ENCODE peak calls at places on chromosomes 6 and 20, in eight cellular contexts. Q is stimulated activated CD4-positive, alpha-beta T cell treated with anti-CD3 and anti-CD28 coated beads, Interleukin-1b, Interleukin-23, amount 100 ng/mL, for 4 hours; C is DMS79 treated with DMSO at 0.1 percent for 48 hours; U is endothelial cell of umbilical vein; N is naive thymus-derived CD8-positive, alpha-beta T cell; V is left ventricle myocardium inferior; X is substantia nigra; A is GM23248. P is an unnamed sample.

GRCh38 chr6:76453270-76453669 is 380.8 kb upstream of the IMPG1 start:
- DNase-seq in Q (no peak), N (no peak), A (no peak), C (no peak), X (no peak), V (no peak), U (no peak), P (no peak)

GRCh38 chr6:119683022-119683421 is 333.5 kb upstream of the MAN1A1 start:
- DNase-seq in A (no peak), V (no peak), N (no peak), U (no peak), Q (no peak), X (no peak), C (no peak), P (no peak)

GRCh38 chr6:29071831-29072723 is 15.0 kb downstream of the OR2B3 start:
- DNase-seq in N (no peak), U (peak), X (no peak), Q (no peak), V (no peak), C (no peak), A (peak), P (peak)

GRCh38 chr6:76565932-76566331 is 493.5 kb upstream of the IMPG1 start:
- DNase-seq in X (no peak), N (no peak), Q (no peak), C (no peak), U (no peak), V (no peak), A (no peak), P (no peak)

GRCh38 chr6:115570326-115570725 is 490.4 kb downstream of the FRK start:
- DNase-seq in Q (no peak), X (no peak), C (no peak), A (no peak), N (no peak), U (no peak), V (no peak), P (no peak)

GRCh38 chr6:39426057-39426592 is 103.6 kb upstream of the KCNK16 start:
- DNase-seq in A (peak), V (no peak), C (no peak), U (peak), N (no peak), Q (no peak), X (no peak), P (peak)

GRCh38 chr20:41232971-41233926 is 84.3 kb downstream of the ZHX3 start:
- DNase-seq in V (no peak), X (no peak), C (no peak), Q (no peak), U (peak), N (no peak), A (peak), P (peak)

GRCh38 chr6:133973109-133973971 is 20.3 kb downstream of the TBPL1 start:
- DNase-seq in U (peak), V (no peak), A (peak), Q (no peak), X (no peak), N (peak), C (peak), P (peak)

GRCh38 chr6:63611560-63611959 is 24.0 kb upstream of the PHF3 start:
- DNase-seq in A (no peak), Q (no peak), V (no peak), N (no peak), X (no peak), U (no peak), C (no peak), P (no peak)

GRCh38 chr6:36131517-36132220 is 1.4 kb downstream of the MAPK13 start:
- DNase-seq in V (no peak), N (peak), Q (peak), C (peak), X (no peak), U (peak), A (peak), P (peak)

GRCh38 chr6:125974214-125974866 is 12.0 kb upstream of the TRMT11 start:
- DNase-seq in C (peak), Q (no peak), A (peak), X (no peak), N (peak), V (no peak), U (peak), P (peak)